ENCODE peak calls at places on chromosome 1, in six cellular contexts. N is suprapubic skin, S is DND-41, W is foreskin fibroblast, C is mammary epithelial cell, Z is cardiac muscle cell. X is an unnamed sample.

GRCh38 chr1:94983343-94983742 is 56.4 kb upstream of the CNN3 start:
- DNase-seq in N (no peak), S (no peak), W (peak; percentile 73), C (peak; percentile 56), Z (peak; percentile 71), X (no peak)

GRCh38 chr1:226912587-226913176 is 27.4 kb upstream of the COQ8A start:
- DNase-seq in N (no peak), S (no peak), W (no peak), C (peak; percentile 17), Z (peak; percentile 56), X (no peak)

GRCh38 chr1:227192163-227192562 is 126.1 kb downstream of the CDC42BPA start:
- DNase-seq in N (no peak), S (no peak), W (peak; percentile 95), C (peak; percentile 96), Z (peak; percentile 77), X (no peak)

GRCh38 chr1:5989731-5990271 is 2.4 kb downstream of the NPHP4 start:
- DNase-seq in N (no peak), S (no peak), W (no peak), C (no peak), Z (no peak), X (no peak)

GRCh38 chr1:8154621-8155052 is 128.5 kb upstream of the ERRFI1 start:
- DNase-seq in N (no peak), S (no peak), W (no peak), C (peak; percentile 96), Z (peak; percentile 41), X (no peak)

GRCh38 chr1:205189162-205189561 is 22.3 kb downstream of the DSTYK start:
- DNase-seq in N (no peak), S (no peak), W (no peak), C (no peak), Z (no peak), X (no peak)

GRCh38 chr1:179017383-179018326 is 8.0 kb upstream of the FAM20B start:
- DNase-seq in N (no peak), S (no peak), W (peak; percentile 39), C (peak; percentile 68), Z (peak; percentile 37), X (no peak)

GRCh38 chr1:10687782-10688408 is 108.6 kb downstream of the CASZ1 start:
- DNase-seq in N (no peak), S (no peak), W (no peak), C (no peak), Z (peak; percentile 70), X (no peak)

GRCh38 chr1:10733967-10734366 is 62.5 kb downstream of the CASZ1 start:
- DNase-seq in N (no peak), S (no peak), W (no peak), C (peak; percentile 40), Z (no peak), X (no peak)

GRCh38 chr1:109963864-109964263 is 20.7 kb upstream of the AHCYL1 start:
- DNase-seq in N (no peak), S (no peak), W (no peak), C (peak; percentile 63), Z (peak; percentile 68), X (no peak)

GRCh38 chr1:223102797-223103533 is 40.1 kb downstream of the TLR5 start:
- DNase-seq in N (no peak), S (no peak), W (no peak), C (peak; percentile 7), Z (no peak), X (no peak)

GRCh38 chr1:113027449-113027848 is 45.5 kb upstream of the LRIG2 start:
- DNase-seq in N (no peak), S (no peak), W (no peak), C (no peak), Z (no peak), X (no peak)

GRCh38 chr1:211874521-211875347 is 44.2 kb upstream of the LPGAT1 start:
- DNase-seq in N (no peak), S (no peak), W (no peak), C (no peak), Z (no peak), X (no peak)

GRCh38 chr1:203274603-203275381 is 30.5 kb upstream of the BTG2 start:
- DNase-seq in N (no peak), S (no peak), W (peak; percentile 50), C (peak; percentile 88), Z (no peak), X (no peak)

GRCh38 chr1:175920401-175920800 is 177.0 kb upstream of the TNR start:
- DNase-seq in N (no peak), S (no peak), W (no peak), C (no peak), Z (no peak), X (no peak)

GRCh38 chr1:39398278-39399010 is 93.0 kb upstream of the BMP8A start:
- DNase-seq in N (peak; percentile 75), S (no peak), W (peak; percentile 97), C (peak; percentile 96), Z (peak; percentile 98), X (no peak)

GRCh38 chr1:183711165-183711678 is 58.1 kb upstream of the APOBEC4 start:
- DNase-seq in N (no peak), S (no peak), W (no peak), C (no peak), Z (no peak), X (no peak)

GRCh38 chr1:93846929-93847810 is 31.8 kb downstream of the DNTTIP2 start:
- DNase-seq in N (peak; percentile 94), S (peak; percentile 89), W (peak; percentile 76), C (peak; percentile 89), Z (peak; percentile 88), X (peak; percentile 94)

GRCh38 chr1:159598196-159598595 is 10.6 kb downstream of the APCS start:
- DNase-seq in N (no peak), S (no peak), W (peak; percentile 56), C (peak; percentile 93), Z (peak; percentile 90), X (no peak)

GRCh38 chr1:26373281-26373680 is 731 bp upstream of the ZNF683 start:
- DNase-seq in N (no peak), S (peak; percentile 41), W (no peak), C (no peak), Z (no peak), X (no peak)

GRCh38 chr1:53175302-53175913 is 21.2 kb upstream of the CPT2 start:
- DNase-seq in N (no peak), S (no peak), W (peak; percentile 52), C (no peak), Z (peak; percentile 40), X (no peak)

GRCh38 chr1:22141493-22141892 is 1.4 kb downstream of the WNT4 start:
- DNase-seq in N (no peak), S (no peak), W (no peak), C (no peak), Z (no peak), X (no peak)

GRCh38 chr1:46458190-46458589 is 31.4 kb upstream of the DMBX1 start:
- DNase-seq in N (no peak), S (no peak), W (no peak), C (no peak), Z (no peak), X (no peak)

GRCh38 chr1:79197421-79197820 is 190.9 kb upstream of the ADGRL4 start:
- DNase-seq in N (no peak), S (no peak), W (peak; percentile 16), C (peak; percentile 14), Z (peak; percentile 65), X (no peak)

GRCh38 chr1:49197081-49197480 is 420.4 kb upstream of the BEND5 start:
- DNase-seq in N (no peak), S (no peak), W (peak; percentile 4), C (peak; percentile 55), Z (no peak), X (no peak)

GRCh38 chr1:171794085-171794484 is 12.6 kb downstream of the METTL13 start:
- DNase-seq in N (no peak), S (peak; percentile 18), W (peak; percentile 88), C (peak; percentile 92), Z (peak; percentile 29), X (no peak)

GRCh38 chr1:63902844-63903589 is 129.2 kb downstream of the ROR1 start:
- DNase-seq in N (no peak), S (no peak), W (peak; percentile 54), C (no peak), Z (peak; percentile 41), X (no peak)

GRCh38 chr1:25688390-25689119 is 72.0 kb downstream of the MAN1C1 start:
- DNase-seq in N (no peak), S (no peak), W (peak; percentile 18), C (no peak), Z (peak; percentile 70), X (no peak)

GRCh38 chr1:92653605-92654381 is 131.1 kb downstream of the EVI5 start:
- DNase-seq in N (no peak), S (no peak), W (no peak), C (peak; percentile 85), Z (no peak), X (no peak)
- TF ChIP-seq CTCF in N (no peak), S (no peak), W (no peak), C (peak; percentile 37), Z (no peak), X (no peak)

GRCh38 chr1:41329662-41330587 is 31.3 kb upstream of the FOXO6 start:
- DNase-seq in N (no peak), S (no peak), W (no peak), C (no peak), Z (no peak), X (peak; percentile 63)

GRCh38 chr1:41331546-41331917 is 29.7 kb upstream of the FOXO6 start:
- DNase-seq in N (no peak), S (no peak), W (no peak), C (no peak), Z (no peak), X (peak; percentile 34)

GRCh38 chr1:41328780-41329640 is 32.2 kb upstream of the FOXO6 start:
- DNase-seq in N (no peak), S (no peak), W (no peak), C (no peak), Z (no peak), X (peak; percentile 54)

GRCh38 chr1:41333146-41333784 is 28.0 kb upstream of the FOXO6 start:
- DNase-seq in N (no peak), S (peak; percentile 59), W (peak; percentile 22), C (peak; percentile 73), Z (peak; percentile 82), X (peak; percentile 40)

GRCh38 chr1:41330588-41331545 is 30.4 kb upstream of the FOXO6 start:
- DNase-seq in N (no peak), S (no peak), W (no peak), C (no peak), Z (peak; percentile 51), X (peak; percentile 70)
- TF ChIP-seq CTCF in N (no peak), S (no peak), W (no peak), C (no peak), Z (peak; percentile 41), X (peak; percentile 11)

GRCh38 chr1:1305300-1306069 is 2.2 kb downstream of the ACAP3 start:
- DNase-seq in N (peak; percentile 90), S (peak; percentile 79), W (peak; percentile 76), C (peak; percentile 73), Z (peak; percentile 70), X (no peak)
- TF ChIP-seq CTCF in N (no peak), S (no peak), W (no peak), C (peak; percentile 33), Z (peak; percentile 5), X (peak; percentile 10)

DNA sequence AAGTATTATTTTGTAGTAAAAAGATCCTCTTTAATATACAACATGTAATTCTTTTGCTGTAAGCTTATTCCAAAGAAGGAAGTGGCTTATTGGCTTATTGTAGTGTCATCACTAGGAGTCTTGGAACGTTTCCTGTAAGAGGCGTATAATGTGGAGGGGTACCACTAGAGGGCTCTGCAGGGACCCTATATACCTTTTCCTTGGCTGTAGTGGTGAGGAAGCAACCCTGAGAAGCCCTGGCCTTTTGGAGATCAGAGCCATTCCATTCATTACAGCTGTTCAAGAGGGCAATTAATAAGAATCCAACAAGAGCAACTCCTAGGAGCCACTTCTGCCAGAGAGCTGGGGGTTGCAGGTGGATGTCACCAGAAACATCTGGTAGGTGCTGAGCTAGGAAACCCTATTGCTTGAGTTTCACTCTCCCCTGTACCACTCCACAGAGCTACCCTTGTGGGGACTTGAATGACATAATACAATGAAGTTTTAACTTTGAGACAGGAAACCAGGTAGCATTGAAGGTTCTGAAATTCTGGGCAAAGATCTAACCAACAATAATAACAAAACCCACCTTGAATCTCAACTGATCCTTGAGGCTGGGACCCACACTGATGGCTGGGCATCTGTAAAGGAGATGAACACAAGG is 160.4 kb upstream of the COA6 start:
- DNase-seq in N (no peak), S (peak; percentile 76), W (no peak), C (peak; percentile 53), Z (peak; percentile 29), X (no peak)
- TF ChIP-seq CTCF in N (peak; percentile 10), S (peak; percentile 88), W (peak; percentile 10), C (peak; percentile 72), Z (peak; percentile 48), X (peak; percentile 34)

X was measured in osteocyte.